ENCODE peak calls at places on chromosomes 12 and 14, in seven cellular contexts. M is WERI-Rb-1, Y is gastrocnemius medialis, T is ovary, O is testis, Q is Panc1, U is breast epithelium. K is an unnamed sample. For H3K9me3, the result is how much of the 10 kb centered on the place peaks cover.

GRCh38 chr14:76953196-76953945 is 75.1 kb downstream of the IRF2BPL start:
- DNase-seq in M (no peak), Y (peak), T (peak), O (peak), Q (no peak), U (peak), K (peak)

GRCh38 chr12:49903700-49904423 is at the start of gene FAIM2:
- DNase-seq in M (no peak), Y (peak), T (peak), O (peak), Q (no peak), U (no peak), K (peak)

GRCh38 chr12:123748661-123749060 is 13.4 kb upstream of the DNAH10 start:
- DNase-seq in M (no peak), Y (no peak), T (no peak), O (no peak), Q (no peak), U (no peak), K (no peak)

GRCh38 chr12:30301291-30301690 is 394.4 kb downstream of the IPO8 start:
- DNase-seq in M (no peak), Y (no peak), T (no peak), O (no peak), Q (no peak), U (no peak), K (no peak)

GRCh38 chr14:38098074-38098846 is 109.4 kb upstream of the SSTR1 start:
- DNase-seq in M (no peak), Y (no peak), T (no peak), O (no peak), Q (no peak), U (no peak), K (no peak)

GRCh38 chr12:1594045-1594294 is 411 bp downstream of the FBXL14 start:
- DNase-seq in M (peak), Y (peak), T (no peak), O (peak), Q (no peak), U (no peak), K (no peak)

GRCh38 chr14:60981626-60982455 is 796 bp downstream of the SLC38A6 start:
- DNase-seq in M (no peak), Y (no peak), T (no peak), O (peak), Q (no peak), U (no peak), K (no peak)

GRCh38 chr12:18431776-18432175 is 170.5 kb downstream of the PIK3C2G start:
- DNase-seq in M (no peak), Y (no peak), T (no peak), O (no peak), Q (no peak), U (no peak), K (no peak)

GRCh38 chr14:55889124-55889523 is 229.1 kb upstream of the PELI2 start:
- DNase-seq in M (no peak), Y (peak), T (no peak), O (no peak), Q (no peak), U (peak), K (no peak)

GRCh38 chr14:35851823-35852222 is 25.7 kb downstream of the BRMS1L start:
- DNase-seq in M (no peak), Y (no peak), T (no peak), O (no peak), Q (no peak), U (no peak), K (no peak)

GRCh38 chr14:31596691-31597090 is 35.5 kb downstream of the NUBPL start:
- DNase-seq in M (no peak), Y (no peak), T (no peak), O (no peak), Q (no peak), U (no peak), K (no peak)

GRCh38 chr12:46136239-46136638 is 132.6 kb downstream of the SLC38A1 start:
- DNase-seq in M (no peak), Y (no peak), T (no peak), O (no peak), Q (no peak), U (no peak), K (no peak)

GRCh38 chr14:22415633-22415959 is 173.4 kb downstream of the DAD1 start:
- DNase-seq in M (no peak), Y (no peak), T (no peak), O (no peak), Q (no peak), U (no peak), K (no peak)

GRCh38 chr12:100289011-100289410 is 22.0 kb downstream of the SCYL2 start:
- DNase-seq in M (no peak), Y (no peak), T (no peak), O (no peak), Q (no peak), U (no peak), K (no peak)

GRCh38 chr12:6613015-6613775 is 6.0 kb upstream of the CHD4 start:
- DNase-seq in M (peak), Y (peak), T (peak), O (peak), Q (no peak), U (peak), K (no peak)

GRCh38 chr12:113961921-113962710 is 4.0 kb downstream of the RBM19 start:
- DNase-seq in M (no peak), Y (no peak), T (no peak), O (no peak), Q (no peak), U (no peak), K (no peak)

GRCh38 chr14:89672636-89673279 is 255.7 kb upstream of the FOXN3 start:
- DNase-seq in M (no peak), Y (no peak), T (no peak), O (peak), Q (no peak), U (no peak), K (no peak)

GRCh38 chr12:99966429-99966828 is 18.3 kb downstream of the ANKS1B start:
- DNase-seq in M (no peak), Y (no peak), T (no peak), O (no peak), Q (no peak), U (no peak), K (no peak)

GRCh38 chr12:78448692-78449091 is 415.9 kb upstream of the SYT1 start:
- DNase-seq in M (no peak), Y (no peak), T (no peak), O (no peak), Q (no peak), U (no peak), K (no peak)

DNA sequence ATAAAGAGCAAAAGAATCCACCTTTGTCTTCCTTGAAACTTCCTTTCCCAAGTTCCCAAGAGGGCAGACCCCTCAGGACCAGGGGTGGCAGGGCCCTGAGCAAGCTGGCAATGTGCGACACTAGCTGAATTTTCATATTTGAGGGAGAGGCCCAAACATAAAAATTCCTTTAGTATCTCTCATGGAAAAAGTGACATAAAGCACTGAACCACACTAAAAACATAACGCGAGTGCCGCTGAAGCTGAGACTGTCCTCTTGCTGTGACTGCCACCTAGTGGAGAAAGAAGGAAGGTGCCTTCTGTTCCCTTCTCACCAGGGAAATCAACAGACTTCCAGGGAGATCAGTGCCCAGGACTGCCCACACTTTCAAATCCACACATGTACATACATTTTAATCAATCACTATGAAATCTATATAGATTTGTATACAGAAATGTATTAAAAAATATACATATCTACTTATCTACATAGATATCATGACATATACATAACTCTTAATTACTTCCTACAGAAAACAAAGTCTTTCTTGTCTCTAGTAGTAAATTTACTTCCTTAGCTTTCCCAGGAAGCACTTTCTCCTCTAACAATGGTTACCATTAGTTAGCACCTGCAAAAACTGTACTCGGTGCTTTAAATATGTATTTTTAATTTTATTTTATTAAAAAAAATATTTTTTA is 53.8 kb downstream of the SSH1 start:
- DNase-seq in M (peak), Y (peak), T (peak), O (peak), Q (peak), U (peak), K (peak)
- H3K27ac ChIP-seq in M (peak), Y (peak), T (peak), O (peak), Q (peak), U (peak), K (no peak)

GRCh38 chr12:117714203-117714602 is 254.6 kb downstream of the KSR2 start:
- DNase-seq in M (no peak), Y (no peak), T (no peak), O (no peak), Q (no peak), U (no peak), K (no peak)
- H3K9me3 ChIP-seq in M (under half), Y (under half), T (under half), O (under half), Q (under half), U (under half), K (under half)

DNA sequence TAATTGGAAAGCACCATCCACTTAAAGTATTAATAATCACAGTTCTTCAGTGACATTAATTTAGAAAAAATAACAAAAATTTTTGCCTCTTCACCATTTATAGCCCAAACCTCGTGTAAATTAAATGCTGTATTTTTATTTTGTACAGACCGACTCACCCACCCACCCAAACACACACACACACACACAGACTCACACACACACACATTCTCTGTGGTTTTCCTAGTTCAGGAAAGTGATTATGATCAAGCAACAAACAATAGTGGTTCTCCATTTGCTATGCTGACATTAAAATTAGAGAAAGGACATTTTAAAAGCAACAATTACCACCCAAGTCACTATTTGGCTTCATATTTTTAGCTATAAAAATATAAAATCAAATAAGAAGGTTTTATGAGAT is 112.5 kb upstream of the FLRT2 start:
- DNase-seq in M (no peak), Y (no peak), T (no peak), O (no peak), Q (no peak), U (no peak), K (no peak)
- H3K27ac ChIP-seq in M (no peak), Y (no peak), T (no peak), O (no peak), Q (no peak), U (no peak), K (no peak)

GRCh38 chr12:38141239-38141638 is 175.3 kb upstream of the ALG10B start:
- DNase-seq in M (no peak), Y (no peak), T (no peak), O (no peak), Q (no peak), U (no peak), K (no peak)

GRCh38 chr12:38142974-38143373 is 173.6 kb upstream of the ALG10B start:
- DNase-seq in M (no peak), Y (no peak), T (no peak), O (no peak), Q (no peak), U (no peak), K (no peak)

GRCh38 chr12:38139456-38139855 is 177.1 kb upstream of the ALG10B start:
- DNase-seq in M (no peak), Y (no peak), T (no peak), O (no peak), Q (no peak), U (no peak), K (no peak)

GRCh38 chr12:38144049-38144448 is 172.5 kb upstream of the ALG10B start:
- DNase-seq in M (no peak), Y (no peak), T (no peak), O (no peak), Q (no peak), U (no peak), K (no peak)

GRCh38 chr12:38141861-38142260 is 174.7 kb upstream of the ALG10B start:
- DNase-seq in M (no peak), Y (no peak), T (no peak), O (no peak), Q (no peak), U (no peak), K (no peak)
- H3K9me3 ChIP-seq in M (under half), Y (under half), T (under half), O (under half), Q (under half), U (under half), K (under half)

GRCh38 chr14:65302571-65303184 is 109.9 kb upstream of the FUT8 start:
- DNase-seq in M (no peak), Y (no peak), T (no peak), O (no peak), Q (no peak), U (no peak), K (no peak)
- H3K27ac ChIP-seq in M (no peak), Y (no peak), T (no peak), O (no peak), Q (no peak), U (no peak), K (no peak)

K was measured in CD4-positive, alpha-beta T cell.